ENCODE peak calls at places on chromosome 5, in eight cellular contexts. One of them, this sample, is unnamed.

GRCh38 chr5:39072915-39073758 is 1.1 kb downstream of the RICTOR start:
- DNase-seq in A549: peak
- DNase-seq in breast epithelium: no peak
- DNase-seq in left ventricle myocardium inferior: peak
- DNase-seq in A673: peak
- DNase-seq in iPS-NIHi11: peak
- DNase-seq in T follicular helper cell: peak
- DNase-seq in islet precursor cell: peak
- DNase-seq in this sample: peak

GRCh38 chr5:103674321-103674720 is 111.7 kb upstream of the NUDT12 start:
- DNase-seq in T follicular helper cell: no peak
- DNase-seq in A549: no peak
- DNase-seq in left ventricle myocardium inferior: no peak
- DNase-seq in breast epithelium: no peak
- DNase-seq in islet precursor cell: no peak
- DNase-seq in iPS-NIHi11: no peak
- DNase-seq in A673: no peak
- DNase-seq in this sample: no peak

GRCh38 chr5:53422539-53422938 is 57.9 kb upstream of the FST start:
- DNase-seq in A549: no peak
- DNase-seq in T follicular helper cell: no peak
- DNase-seq in A673: no peak
- DNase-seq in iPS-NIHi11: no peak
- DNase-seq in islet precursor cell: no peak
- DNase-seq in left ventricle myocardium inferior: no peak
- DNase-seq in breast epithelium: no peak
- DNase-seq in this sample: no peak

GRCh38 chr5:174849426-174849825 is 125.0 kb downstream of the MSX2 start:
- DNase-seq in breast epithelium: no peak
- DNase-seq in islet precursor cell: no peak
- DNase-seq in iPS-NIHi11: no peak
- DNase-seq in A549: no peak
- DNase-seq in left ventricle myocardium inferior: no peak
- DNase-seq in A673: no peak
- DNase-seq in T follicular helper cell: no peak
- DNase-seq in this sample: no peak

GRCh38 chr5:78745985-78746384 is 97.4 kb upstream of the LHFPL2 start:
- DNase-seq in A549: no peak
- DNase-seq in iPS-NIHi11: no peak
- DNase-seq in left ventricle myocardium inferior: no peak
- DNase-seq in islet precursor cell: no peak
- DNase-seq in A673: no peak
- DNase-seq in breast epithelium: no peak
- DNase-seq in T follicular helper cell: no peak
- DNase-seq in this sample: no peak

GRCh38 chr5:80141147-80141671 is 106.1 kb downstream of the THBS4 start:
- DNase-seq in A549: no peak
- DNase-seq in T follicular helper cell: no peak
- DNase-seq in iPS-NIHi11: peak
- DNase-seq in islet precursor cell: peak
- DNase-seq in breast epithelium: peak
- DNase-seq in A673: no peak
- DNase-seq in left ventricle myocardium inferior: peak
- DNase-seq in this sample: no peak

GRCh38 chr5:104088876-104089778 is 526.5 kb upstream of the NUDT12 start:
- DNase-seq in iPS-NIHi11: no peak
- DNase-seq in A673: peak
- DNase-seq in islet precursor cell: no peak
- DNase-seq in left ventricle myocardium inferior: no peak
- DNase-seq in breast epithelium: no peak
- DNase-seq in A549: no peak
- DNase-seq in T follicular helper cell: no peak
- DNase-seq in this sample: no peak

GRCh38 chr5:61417345-61417744 is 85.3 kb downstream of the ZSWIM6 start:
- DNase-seq in A549: no peak
- DNase-seq in iPS-NIHi11: no peak
- DNase-seq in A673: no peak
- DNase-seq in T follicular helper cell: no peak
- DNase-seq in left ventricle myocardium inferior: no peak
- DNase-seq in islet precursor cell: no peak
- DNase-seq in breast epithelium: no peak
- DNase-seq in this sample: no peak

GRCh38 chr5:114857951-114858401 is 311.7 kb downstream of the TRIM36 start:
- DNase-seq in T follicular helper cell: no peak
- DNase-seq in breast epithelium: no peak
- DNase-seq in islet precursor cell: peak
- DNase-seq in iPS-NIHi11: no peak
- DNase-seq in A673: peak
- DNase-seq in A549: no peak
- DNase-seq in left ventricle myocardium inferior: no peak
- DNase-seq in this sample: no peak

This sample was measured in effector memory CD4-positive, alpha-beta T cell.